ENCODE peak calls at places on chromosome 17, in nine cellular contexts. W is testis; X is NCI-H1694; M is cardiac fibroblast; O is activated CD4-positive, CD25-positive, alpha-beta regulatory T cell; V is NCI-H2171; I is AG08395; A is HEK293T; B is stimulated activated CD4-positive, alpha-beta T cell treated with anti-CD3 and anti-CD28 coated beads, Interleukin-15, amount 100 ng/mL, for 24 hours. U is an unnamed sample.

GRCh38 chr17:71464241-71464640 is 656.6 kb upstream of the SOX9 start:
- DNase-seq in W (no peak), X (no peak), M (no peak), O (no peak), V (no peak), I (no peak), A (no peak), B (no peak), U (no peak)

GRCh38 chr17:31907342-31907975 is 6.0 kb upstream of the UTP6 start:
- DNase-seq in W (peak), X (peak), M (peak), O (no peak), V (no peak), I (peak), A (no peak), B (no peak), U (no peak)

GRCh38 chr17:82816358-82816757 is 23.5 kb downstream of the ZNF750 start:
- DNase-seq in W (no peak), X (no peak), M (no peak), O (no peak), V (no peak), I (no peak), A (no peak), B (no peak), U (no peak)

GRCh38 chr17:81246679-81247338 is 7.7 kb downstream of the NDUFAF8 start:
- DNase-seq in W (no peak), X (no peak), M (no peak), O (no peak), V (no peak), I (no peak), A (no peak), B (no peak), U (no peak)

GRCh38 chr17:45319239-45319703 is 2.5 kb upstream of the MAP3K14 start:
- DNase-seq in W (no peak), X (no peak), M (no peak), O (no peak), V (no peak), I (no peak), A (no peak), B (no peak), U (no peak)

GRCh38 chr17:7213895-7214299 is 5.7 kb downstream of the DLG4 start:
- DNase-seq in W (peak), X (peak), M (peak), O (peak), V (peak), I (peak), A (peak), B (peak), U (no peak)

GRCh38 chr17:37273419-37274051 is 102.2 kb upstream of the C17orf78 start:
- DNase-seq in W (no peak), X (no peak), M (peak), O (no peak), V (no peak), I (peak), A (no peak), B (no peak), U (no peak)

GRCh38 chr17:35051183-35051578 is 12.3 kb downstream of the RFFL start:
- DNase-seq in W (no peak), X (no peak), M (no peak), O (no peak), V (no peak), I (no peak), A (no peak), B (no peak), U (peak)

GRCh38 chr17:75950850-75951554 is 10.2 kb upstream of the FBF1 start:
- DNase-seq in W (no peak), X (no peak), M (peak), O (no peak), V (no peak), I (no peak), A (no peak), B (no peak), U (no peak)

GRCh38 chr17:80096531-80097306 is 4.7 kb upstream of the GAA start:
- DNase-seq in W (no peak), X (peak), M (no peak), O (no peak), V (peak), I (no peak), A (no peak), B (no peak), U (no peak)

GRCh38 chr17:4834621-4835020 is 1.5 kb downstream of the MINK1 start:
- DNase-seq in W (no peak), X (no peak), M (no peak), O (no peak), V (no peak), I (no peak), A (no peak), B (no peak), U (no peak)

GRCh38 chr17:22454070-22454999 is 762.0 kb downstream of the KCNJ18 start:
- DNase-seq in W (peak), X (no peak), M (no peak), O (no peak), V (no peak), I (no peak), A (no peak), B (no peak), U (no peak)

GRCh38 chr17:67475161-67475887 is 98.2 kb downstream of the PITPNC1 start:
- DNase-seq in W (peak), X (peak), M (peak), O (peak), V (peak), I (peak), A (peak), B (peak), U (peak)

GRCh38 chr17:218711-219110 is 37.3 kb upstream of the DOC2B start:
- DNase-seq in W (no peak), X (no peak), M (no peak), O (no peak), V (no peak), I (no peak), A (no peak), B (no peak), U (no peak)

U was measured in CD8-positive, alpha-beta T cell.